ENCODE peak calls at places on chromosomes 16 and 17, in nine cellular contexts. G, B, I, L, X, T, C, H and K are unnamed samples.
A peak's percentile ranks its signal among the peaks of the same experiment; 100 is the strongest.

GRCh38 chr17:43536236-43537088 is 9.7 kb downstream of the ETV4 start:
- ATAC-seq in T (no peak), C (no peak), H (no peak), I (no peak), X (no peak), B (no peak), L (peak; percentile 39), G (no peak), K (peak; percentile 78)

GRCh38 chr17:60188727-60189126 is 39.0 kb downstream of the CA4 start:
- ATAC-seq in B (no peak), L (no peak), G (no peak), X (no peak), H (peak; percentile 51), C (no peak), I (no peak), T (no peak), K (no peak)

GRCh38 chr17:63945851-63946439 is 13.8 kb upstream of the CD79B start:
- ATAC-seq in L (no peak), H (no peak), C (no peak), I (no peak), T (no peak), X (no peak), G (no peak), B (no peak), K (peak; percentile 81)

GRCh38 chr17:75205793-75206163 is 299 bp downstream of the NUP85 start:
- ATAC-seq in B (no peak), I (no peak), X (no peak), G (peak; percentile 19), H (no peak), L (no peak), C (no peak), T (no peak), K (peak; percentile 35)

GRCh38 chr16:31496670-31497069 is 11.5 kb downstream of the RUSF1 start:
- ATAC-seq in T (no peak), X (no peak), C (peak; percentile 91), I (no peak), H (no peak), B (no peak), G (no peak), L (no peak), K (no peak)

GRCh38 chr17:72518810-72519597 is 398.2 kb downstream of the SOX9 start:
- ATAC-seq in I (no peak), X (no peak), C (peak; percentile 80), B (no peak), T (no peak), L (no peak), G (no peak), H (peak; percentile 87), K (no peak)

GRCh38 chr17:81635431-81635830 is 1.5 kb downstream of the NPLOC4 start:
- ATAC-seq in X (no peak), B (no peak), I (no peak), H (no peak), L (no peak), T (no peak), C (no peak), G (no peak), K (no peak)

GRCh38 chr16:84563776-84564420 is 54.0 kb downstream of the COTL1 start:
- ATAC-seq in B (peak; percentile 76), G (no peak), C (no peak), I (no peak), L (no peak), X (no peak), T (no peak), H (no peak), K (no peak)

GRCh38 chr16:22770866-22771265 is 43.1 kb upstream of the HS3ST2 start:
- ATAC-seq in I (no peak), G (no peak), L (no peak), H (no peak), C (no peak), T (no peak), X (no peak), B (no peak), K (no peak)

GRCh38 chr16:29996773-29997250 is 771 bp downstream of the INO80E start:
- ATAC-seq in I (no peak), T (no peak), C (no peak), L (no peak), H (no peak), G (no peak), B (no peak), X (no peak), K (no peak)

GRCh38 chr17:71914042-71914441 is 206.8 kb upstream of the SOX9 start:
- ATAC-seq in X (no peak), H (no peak), B (peak; percentile 29), G (no peak), L (no peak), C (no peak), I (no peak), T (no peak), K (no peak)

GRCh38 chr17:73697872-73698271 is 53.6 kb upstream of the SDK2 start:
- ATAC-seq in L (no peak), G (no peak), X (no peak), T (no peak), C (no peak), I (no peak), H (no peak), B (no peak), K (no peak)

GRCh38 chr17:30378797-30379302 is at the start of gene CPD:
- ATAC-seq in X (peak; percentile 99), I (peak; percentile 99), T (peak; percentile 89), G (peak; percentile 96), B (peak; percentile 99), L (peak; percentile 99), C (peak; percentile 96), H (peak; percentile 98), K (peak; percentile 98)

GRCh38 chr16:2514333-2515179 is 804 bp downstream of the ATP6V0C start:
- ATAC-seq in T (no peak), X (no peak), L (no peak), H (peak; percentile 3), B (no peak), C (peak; percentile 4), I (no peak), G (peak; percentile 5), K (peak; percentile 17)

GRCh38 chr17:79420318-79421243 is 190.3 kb downstream of the RBFOX3 start:
- ATAC-seq in C (no peak), X (no peak), B (no peak), G (peak; percentile 52), T (peak; percentile 89), H (no peak), L (no peak), I (no peak), K (peak; percentile 58)

GRCh38 chr17:1362964-1363363 is 37.1 kb downstream of the YWHAE start:
- ATAC-seq in G (no peak), X (no peak), H (peak; percentile 40), C (peak; percentile 73), L (peak; percentile 79), I (peak; percentile 69), B (peak; percentile 63), T (peak; percentile 32), K (peak; percentile 90)

GRCh38 chr16:27408602-27409031 is 6.6 kb downstream of the IL21R start:
- ATAC-seq in L (no peak), T (no peak), I (no peak), B (no peak), C (no peak), X (no peak), H (no peak), G (no peak), K (peak; percentile 62)

GRCh38 chr16:8173111-8173644 is 417.1 kb downstream of the TMEM114 start:
- ATAC-seq in X (peak; percentile 64), I (no peak), C (peak; percentile 94), H (peak; percentile 86), T (no peak), L (peak; percentile 49), G (no peak), B (peak; percentile 65), K (no peak)

GRCh38 chr17:49676276-49676868 is 1.5 kb downstream of the SPOP start:
- ATAC-seq in L (no peak), H (no peak), T (peak; percentile 39), I (no peak), C (peak; percentile 2), X (no peak), B (no peak), G (no peak), K (peak; percentile 77)

GRCh38 chr16:19804538-19805323 is 79.9 kb downstream of the GPRC5B start:
- ATAC-seq in X (no peak), H (peak; percentile 76), T (peak; percentile 63), C (peak; percentile 46), B (peak; percentile 73), I (peak; percentile 55), L (peak; percentile 54), G (peak; percentile 53), K (no peak)

GRCh38 chr17:27845264-27846041 is 45.1 kb upstream of the NOS2 start:
- ATAC-seq in G (no peak), L (no peak), X (no peak), T (no peak), C (no peak), I (no peak), H (peak; percentile 40), B (no peak), K (no peak)

GRCh38 chr17:21278304-21279197 is 6.0 kb upstream of the MAP2K3 start:
- ATAC-seq in C (peak; percentile 18), H (peak; percentile 10), G (no peak), I (no peak), L (no peak), T (peak; percentile 8), X (peak; percentile 19), B (no peak), K (no peak)